ENCODE peak calls at places on chromosomes 5 and 9, in eight cellular contexts. One of them, this sample, is unnamed.

GRCh38 chr9:93319992-93320490 is 131.4 kb upstream of the FAM120A start:
- DNase-seq in activated CD8-positive, alpha-beta memory T cell treated with anti-CD3 and anti-CD28 coated beads for 24 hours: peak; percentile 33
- DNase-seq in astrocyte: no peak
- DNase-seq in Kasumi-1: no peak
- DNase-seq in activated T-cell treated with anti-CD3 and anti-CD28 coated beads for 24 hours: no peak
- DNase-seq in H54: no peak
- DNase-seq in NCI-H510A treated with DMSO at 0.1 percent for 48 hours: no peak
- DNase-seq in stimulated activated CD4-positive, alpha-beta T cell treated with anti-CD3 and anti-CD28 coated beads, Interleukin-2, amount 100 ng/mL, for 24 hours: no peak
- DNase-seq in this sample: no peak

GRCh38 chr5:151949909-151950308 is 25.3 kb upstream of the GLRA1 start:
- DNase-seq in activated T-cell treated with anti-CD3 and anti-CD28 coated beads for 24 hours: no peak
- DNase-seq in Kasumi-1: no peak
- DNase-seq in NCI-H510A treated with DMSO at 0.1 percent for 48 hours: no peak
- DNase-seq in H54: no peak
- DNase-seq in activated CD8-positive, alpha-beta memory T cell treated with anti-CD3 and anti-CD28 coated beads for 24 hours: no peak
- DNase-seq in astrocyte: no peak
- DNase-seq in stimulated activated CD4-positive, alpha-beta T cell treated with anti-CD3 and anti-CD28 coated beads, Interleukin-2, amount 100 ng/mL, for 24 hours: no peak
- DNase-seq in this sample: peak; percentile 5

GRCh38 chr9:35267716-35268115 is 105.9 kb downstream of the UNC13B start:
- DNase-seq in Kasumi-1: no peak
- DNase-seq in H54: no peak
- DNase-seq in astrocyte: no peak
- DNase-seq in stimulated activated CD4-positive, alpha-beta T cell treated with anti-CD3 and anti-CD28 coated beads, Interleukin-2, amount 100 ng/mL, for 24 hours: no peak
- DNase-seq in NCI-H510A treated with DMSO at 0.1 percent for 48 hours: no peak
- DNase-seq in activated T-cell treated with anti-CD3 and anti-CD28 coated beads for 24 hours: no peak
- DNase-seq in activated CD8-positive, alpha-beta memory T cell treated with anti-CD3 and anti-CD28 coated beads for 24 hours: no peak
- DNase-seq in this sample: no peak

GRCh38 chr9:89750117-89750551 is 145.3 kb downstream of the GADD45G start:
- DNase-seq in NCI-H510A treated with DMSO at 0.1 percent for 48 hours: peak; percentile 82
- DNase-seq in activated CD8-positive, alpha-beta memory T cell treated with anti-CD3 and anti-CD28 coated beads for 24 hours: no peak
- DNase-seq in H54: no peak
- DNase-seq in Kasumi-1: no peak
- DNase-seq in activated T-cell treated with anti-CD3 and anti-CD28 coated beads for 24 hours: no peak
- DNase-seq in stimulated activated CD4-positive, alpha-beta T cell treated with anti-CD3 and anti-CD28 coated beads, Interleukin-2, amount 100 ng/mL, for 24 hours: no peak
- DNase-seq in astrocyte: no peak
- DNase-seq in this sample: no peak

GRCh38 chr9:90340421-90340820 is 302.2 kb downstream of the DIRAS2 start:
- DNase-seq in stimulated activated CD4-positive, alpha-beta T cell treated with anti-CD3 and anti-CD28 coated beads, Interleukin-2, amount 100 ng/mL, for 24 hours: no peak
- DNase-seq in activated T-cell treated with anti-CD3 and anti-CD28 coated beads for 24 hours: no peak
- DNase-seq in astrocyte: peak; percentile 33
- DNase-seq in activated CD8-positive, alpha-beta memory T cell treated with anti-CD3 and anti-CD28 coated beads for 24 hours: no peak
- DNase-seq in H54: no peak
- DNase-seq in NCI-H510A treated with DMSO at 0.1 percent for 48 hours: no peak
- DNase-seq in Kasumi-1: no peak
- DNase-seq in this sample: no peak

GRCh38 chr5:174383196-174384178 is 338.0 kb downstream of the NSG2 start:
- DNase-seq in astrocyte: no peak
- DNase-seq in NCI-H510A treated with DMSO at 0.1 percent for 48 hours: no peak
- DNase-seq in stimulated activated CD4-positive, alpha-beta T cell treated with anti-CD3 and anti-CD28 coated beads, Interleukin-2, amount 100 ng/mL, for 24 hours: no peak
- DNase-seq in activated T-cell treated with anti-CD3 and anti-CD28 coated beads for 24 hours: no peak
- DNase-seq in Kasumi-1: no peak
- DNase-seq in activated CD8-positive, alpha-beta memory T cell treated with anti-CD3 and anti-CD28 coated beads for 24 hours: no peak
- DNase-seq in H54: no peak
- DNase-seq in this sample: no peak

GRCh38 chr9:128222026-128222425 is 18.8 kb downstream of the DNM1 start:
- DNase-seq in activated T-cell treated with anti-CD3 and anti-CD28 coated beads for 24 hours: no peak
- DNase-seq in stimulated activated CD4-positive, alpha-beta T cell treated with anti-CD3 and anti-CD28 coated beads, Interleukin-2, amount 100 ng/mL, for 24 hours: no peak
- DNase-seq in activated CD8-positive, alpha-beta memory T cell treated with anti-CD3 and anti-CD28 coated beads for 24 hours: no peak
- DNase-seq in astrocyte: no peak
- DNase-seq in Kasumi-1: no peak
- DNase-seq in H54: no peak
- DNase-seq in NCI-H510A treated with DMSO at 0.1 percent for 48 hours: no peak
- DNase-seq in this sample: no peak

GRCh38 chr5:127858116-127858784 is 155.1 kb downstream of the CCDC192 start:
- DNase-seq in Kasumi-1: no peak
- DNase-seq in activated CD8-positive, alpha-beta memory T cell treated with anti-CD3 and anti-CD28 coated beads for 24 hours: no peak
- DNase-seq in H54: no peak
- DNase-seq in stimulated activated CD4-positive, alpha-beta T cell treated with anti-CD3 and anti-CD28 coated beads, Interleukin-2, amount 100 ng/mL, for 24 hours: no peak
- DNase-seq in activated T-cell treated with anti-CD3 and anti-CD28 coated beads for 24 hours: no peak
- DNase-seq in NCI-H510A treated with DMSO at 0.1 percent for 48 hours: no peak
- DNase-seq in astrocyte: peak; percentile 44
- DNase-seq in this sample: no peak

GRCh38 chr5:31614147-31615030 is 24.5 kb upstream of the PDZD2 start:
- DNase-seq in activated CD8-positive, alpha-beta memory T cell treated with anti-CD3 and anti-CD28 coated beads for 24 hours: no peak
- DNase-seq in astrocyte: peak; percentile 19
- DNase-seq in Kasumi-1: no peak
- DNase-seq in NCI-H510A treated with DMSO at 0.1 percent for 48 hours: no peak
- DNase-seq in activated T-cell treated with anti-CD3 and anti-CD28 coated beads for 24 hours: no peak
- DNase-seq in stimulated activated CD4-positive, alpha-beta T cell treated with anti-CD3 and anti-CD28 coated beads, Interleukin-2, amount 100 ng/mL, for 24 hours: no peak
- DNase-seq in H54: no peak
- DNase-seq in this sample: no peak

GRCh38 chr9:131704988-131705387 is 34.9 kb downstream of the RAPGEF1 start:
- DNase-seq in Kasumi-1: no peak
- DNase-seq in stimulated activated CD4-positive, alpha-beta T cell treated with anti-CD3 and anti-CD28 coated beads, Interleukin-2, amount 100 ng/mL, for 24 hours: no peak
- DNase-seq in activated CD8-positive, alpha-beta memory T cell treated with anti-CD3 and anti-CD28 coated beads for 24 hours: no peak
- DNase-seq in NCI-H510A treated with DMSO at 0.1 percent for 48 hours: no peak
- DNase-seq in astrocyte: no peak
- DNase-seq in H54: no peak
- DNase-seq in activated T-cell treated with anti-CD3 and anti-CD28 coated beads for 24 hours: no peak
- DNase-seq in this sample: no peak

GRCh38 chr5:131957721-131958483 is 12.4 kb upstream of the MEIKIN start:
- DNase-seq in H54: no peak
- DNase-seq in astrocyte: no peak
- DNase-seq in NCI-H510A treated with DMSO at 0.1 percent for 48 hours: no peak
- DNase-seq in activated CD8-positive, alpha-beta memory T cell treated with anti-CD3 and anti-CD28 coated beads for 24 hours: no peak
- DNase-seq in stimulated activated CD4-positive, alpha-beta T cell treated with anti-CD3 and anti-CD28 coated beads, Interleukin-2, amount 100 ng/mL, for 24 hours: no peak
- DNase-seq in activated T-cell treated with anti-CD3 and anti-CD28 coated beads for 24 hours: no peak
- DNase-seq in Kasumi-1: no peak
- DNase-seq in this sample: no peak

GRCh38 chr5:37789991-37790390 is 49.9 kb downstream of the GDNF start:
- DNase-seq in stimulated activated CD4-positive, alpha-beta T cell treated with anti-CD3 and anti-CD28 coated beads, Interleukin-2, amount 100 ng/mL, for 24 hours: no peak
- DNase-seq in activated CD8-positive, alpha-beta memory T cell treated with anti-CD3 and anti-CD28 coated beads for 24 hours: no peak
- DNase-seq in NCI-H510A treated with DMSO at 0.1 percent for 48 hours: no peak
- DNase-seq in astrocyte: peak; percentile 53
- DNase-seq in Kasumi-1: no peak
- DNase-seq in activated T-cell treated with anti-CD3 and anti-CD28 coated beads for 24 hours: no peak
- DNase-seq in H54: no peak
- DNase-seq in this sample: no peak

GRCh38 chr5:56449071-56449470 is 215.9 kb upstream of the ANKRD55 start:
- DNase-seq in activated CD8-positive, alpha-beta memory T cell treated with anti-CD3 and anti-CD28 coated beads for 24 hours: no peak
- DNase-seq in NCI-H510A treated with DMSO at 0.1 percent for 48 hours: no peak
- DNase-seq in stimulated activated CD4-positive, alpha-beta T cell treated with anti-CD3 and anti-CD28 coated beads, Interleukin-2, amount 100 ng/mL, for 24 hours: no peak
- DNase-seq in astrocyte: no peak
- DNase-seq in H54: no peak
- DNase-seq in activated T-cell treated with anti-CD3 and anti-CD28 coated beads for 24 hours: no peak
- DNase-seq in Kasumi-1: no peak
- DNase-seq in this sample: no peak

GRCh38 chr9:122265265-122265900 is 701 bp downstream of the MRRF start:
- DNase-seq in stimulated activated CD4-positive, alpha-beta T cell treated with anti-CD3 and anti-CD28 coated beads, Interleukin-2, amount 100 ng/mL, for 24 hours: no peak
- DNase-seq in activated T-cell treated with anti-CD3 and anti-CD28 coated beads for 24 hours: no peak
- DNase-seq in NCI-H510A treated with DMSO at 0.1 percent for 48 hours: peak; percentile 59
- DNase-seq in activated CD8-positive, alpha-beta memory T cell treated with anti-CD3 and anti-CD28 coated beads for 24 hours: no peak
- DNase-seq in Kasumi-1: peak; percentile 55
- DNase-seq in astrocyte: no peak
- DNase-seq in H54: peak; percentile 15
- DNase-seq in this sample: peak; percentile 10

GRCh38 chr5:171842006-171842776 is 56.6 kb downstream of the SMIM23 start:
- DNase-seq in Kasumi-1: no peak
- DNase-seq in NCI-H510A treated with DMSO at 0.1 percent for 48 hours: no peak
- DNase-seq in activated CD8-positive, alpha-beta memory T cell treated with anti-CD3 and anti-CD28 coated beads for 24 hours: no peak
- DNase-seq in astrocyte: no peak
- DNase-seq in H54: no peak
- DNase-seq in stimulated activated CD4-positive, alpha-beta T cell treated with anti-CD3 and anti-CD28 coated beads, Interleukin-2, amount 100 ng/mL, for 24 hours: no peak
- DNase-seq in activated T-cell treated with anti-CD3 and anti-CD28 coated beads for 24 hours: no peak
- DNase-seq in this sample: no peak

GRCh38 chr5:473344-474192 is 30.6 kb downstream of the EXOC3 start:
- DNase-seq in astrocyte: peak; percentile 32
- DNase-seq in Kasumi-1: no peak
- DNase-seq in activated CD8-positive, alpha-beta memory T cell treated with anti-CD3 and anti-CD28 coated beads for 24 hours: peak; percentile 81
- DNase-seq in H54: peak; percentile 76
- DNase-seq in stimulated activated CD4-positive, alpha-beta T cell treated with anti-CD3 and anti-CD28 coated beads, Interleukin-2, amount 100 ng/mL, for 24 hours: peak; percentile 44
- DNase-seq in NCI-H510A treated with DMSO at 0.1 percent for 48 hours: peak; percentile 86
- DNase-seq in activated T-cell treated with anti-CD3 and anti-CD28 coated beads for 24 hours: no peak
- DNase-seq in this sample: no peak

GRCh38 chr5:95953026-95953425 is 8.6 kb downstream of the ELL2 start:
- DNase-seq in astrocyte: no peak
- DNase-seq in H54: no peak
- DNase-seq in NCI-H510A treated with DMSO at 0.1 percent for 48 hours: no peak
- DNase-seq in Kasumi-1: no peak
- DNase-seq in activated CD8-positive, alpha-beta memory T cell treated with anti-CD3 and anti-CD28 coated beads for 24 hours: no peak
- DNase-seq in stimulated activated CD4-positive, alpha-beta T cell treated with anti-CD3 and anti-CD28 coated beads, Interleukin-2, amount 100 ng/mL, for 24 hours: no peak
- DNase-seq in activated T-cell treated with anti-CD3 and anti-CD28 coated beads for 24 hours: no peak
- DNase-seq in this sample: no peak